ENCODE peak calls at places on chromosomes 1 and 21, in four cellular contexts. C is astrocyte of the spinal cord, I is cardiac fibroblast, M is aorta. A is an unnamed sample.

GRCh38 chr1:168092566-168093355 is 44.0 kb downstream of the GPR161 start:
- DNase-seq in C (no peak), I (peak; percentile 62), M (no peak), A (peak; percentile 35)

GRCh38 chr1:96309783-96310182 is 411.8 kb upstream of the PTBP2 start:
- DNase-seq in C (peak; percentile 63), I (peak; percentile 73), M (no peak), A (peak; percentile 83)

GRCh38 chr1:28160677-28161328 is 15.7 kb downstream of the PTAFR start:
- DNase-seq in C (peak; percentile 85), I (peak; percentile 96), M (peak; percentile 48), A (peak; percentile 95)

GRCh38 chr1:155207578-155208405 is at the start of gene THBS3:
- DNase-seq in C (peak; percentile 46), I (peak; percentile 65), M (peak; percentile 91), A (peak; percentile 48)

GRCh38 chr1:208569181-208569580 is 325.0 kb upstream of the PLXNA2 start:
- DNase-seq in C (no peak), I (no peak), M (no peak), A (no peak)

GRCh38 chr1:111269820-111270406 is 20.7 kb upstream of the CHIA start:
- DNase-seq in C (no peak), I (no peak), M (no peak), A (no peak)

GRCh38 chr1:16716691-16717173 is 23.6 kb upstream of the RNU1-4 start:
- DNase-seq in C (no peak), I (no peak), M (peak; percentile 76), A (no peak)

GRCh38 chr1:11882814-11883538 is 24.2 kb upstream of the NPPB start:
- DNase-seq in C (no peak), I (peak; percentile 61), M (no peak), A (no peak)

GRCh38 chr1:214902636-214903320 is 179.8 kb upstream of the KCNK2 start:
- DNase-seq in C (peak; percentile 61), I (peak; percentile 22), M (no peak), A (peak; percentile 57)

GRCh38 chr1:32393832-32394140 is 455 bp downstream of the BSDC1 start:
- DNase-seq in C (no peak), I (no peak), M (no peak), A (no peak)

GRCh38 chr1:235954306-235955283 is 87.9 kb upstream of the LYST start:
- DNase-seq in C (no peak), I (no peak), M (no peak), A (no peak)

GRCh38 chr1:161145832-161146231 is 7.9 kb upstream of the UFC1 start:
- DNase-seq in C (no peak), I (no peak), M (no peak), A (no peak)

GRCh38 chr1:216723274-216723780 is at the start of gene ESRRG:
- DNase-seq in C (peak; percentile 39), I (peak; percentile 14), M (peak; percentile 70), A (no peak)

GRCh38 chr1:167456500-167456899 is 61.8 kb downstream of the CD247 start:
- DNase-seq in C (no peak), I (no peak), M (no peak), A (no peak)

GRCh38 chr1:215146252-215146975 is 63.9 kb downstream of the KCNK2 start:
- DNase-seq in C (peak; percentile 65), I (peak; percentile 61), M (no peak), A (peak; percentile 60)

GRCh38 chr1:203207751-203208150 is 21.2 kb upstream of the CHI3L1 start:
- DNase-seq in C (no peak), I (no peak), M (no peak), A (no peak)

GRCh38 chr1:91568261-91568660 is 67.6 kb downstream of the CDC7 start:
- DNase-seq in C (no peak), I (no peak), M (no peak), A (no peak)

GRCh38 chr21:29232601-29233541 is 65.9 kb upstream of the BACH1 start:
- DNase-seq in C (peak; percentile 67), I (peak; percentile 56), M (no peak), A (peak; percentile 61)

GRCh38 chr1:156801409-156802121 is 15.1 kb downstream of the SH2D2A start:
- DNase-seq in C (peak; percentile 86), I (peak; percentile 92), M (no peak), A (peak; percentile 97)

GRCh38 chr1:5728956-5729355 is 263.3 kb downstream of the NPHP4 start:
- DNase-seq in C (no peak), I (no peak), M (no peak), A (no peak)

GRCh38 chr1:212255705-212256307 is 29.4 kb upstream of the PPP2R5A start:
- DNase-seq in C (no peak), I (peak; percentile 47), M (no peak), A (no peak)

GRCh38 chr1:243244420-243244819 is 10.7 kb downstream of the CEP170 start:
- DNase-seq in C (no peak), I (no peak), M (no peak), A (no peak)

GRCh38 chr1:106937104-106937503 is 119.4 kb upstream of the PRMT6 start:
- DNase-seq in C (peak; percentile 95), I (peak; percentile 45), M (no peak), A (peak; percentile 68)

GRCh38 chr1:7581754-7582264 is 189.3 kb upstream of the VAMP3 start:
- DNase-seq in C (no peak), I (peak; percentile 4), M (peak; percentile 37), A (no peak)

GRCh38 chr21:40208206-40208950 is 341.1 kb downstream of the PCP4 start:
- DNase-seq in C (no peak), I (no peak), M (no peak), A (no peak)

GRCh38 chr1:1033009-1033587 is 13.2 kb downstream of the AGRN start:
- DNase-seq in C (peak; percentile 72), I (peak; percentile 76), M (peak; percentile 92), A (peak; percentile 39)

GRCh38 chr1:207115269-207115668 is 11.2 kb downstream of the C4BPA start:
- DNase-seq in C (no peak), I (peak; percentile 5), M (no peak), A (peak; percentile 68)

GRCh38 chr21:36859744-36860501 is 106.5 kb downstream of the HLCS start:
- DNase-seq in C (peak; percentile 33), I (peak; percentile 62), M (peak; percentile 82), A (no peak)

GRCh38 chr1:27381976-27382762 is 964 bp downstream of the CD164L2 start:
- DNase-seq in C (no peak), I (no peak), M (no peak), A (no peak)

GRCh38 chr1:175338447-175339135 is 146.0 kb upstream of the KIAA0040 start:
- DNase-seq in C (no peak), I (no peak), M (no peak), A (no peak)

GRCh38 chr1:151267760-151268159 is 13.2 kb downstream of the PSMD4 start:
- DNase-seq in C (no peak), I (no peak), M (no peak), A (no peak)

GRCh38 chr1:214941061-214941460 is 141.5 kb upstream of the KCNK2 start:
- DNase-seq in C (no peak), I (no peak), M (no peak), A (no peak)

GRCh38 chr1:87330201-87330953 is 1.7 kb downstream of the LMO4 start:
- DNase-seq in C (peak; percentile 47), I (peak; percentile 29), M (no peak), A (peak; percentile 46)

DNA sequence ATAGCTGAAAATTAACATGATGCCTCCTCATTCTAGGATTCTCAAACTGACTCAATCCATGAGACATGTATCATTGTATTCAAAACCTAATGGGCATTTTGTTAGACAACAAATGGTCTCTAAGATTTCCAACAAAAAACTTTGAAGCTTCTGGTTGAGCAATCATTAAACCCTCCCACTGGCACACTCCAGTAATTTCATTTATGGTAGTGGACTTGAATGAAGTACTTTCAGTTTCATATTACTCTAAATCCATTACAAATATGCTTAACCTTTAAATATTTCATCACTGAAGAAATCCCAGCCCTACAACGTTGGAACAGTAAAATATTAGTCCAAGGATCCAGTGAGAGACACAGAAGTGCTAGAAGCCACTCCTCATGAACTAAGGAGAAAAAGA is 43.5 kb downstream of the GBP6 start:
- DNase-seq in C (no peak), I (peak; percentile 49), M (no peak), A (peak; percentile 39)
- H3K4me3 ChIP-seq in C (no peak overlapping the region), I (no peak overlapping the region), M (peak overlapping the region; percentile 48), A (peak overlapping the region; percentile 20)

DNA sequence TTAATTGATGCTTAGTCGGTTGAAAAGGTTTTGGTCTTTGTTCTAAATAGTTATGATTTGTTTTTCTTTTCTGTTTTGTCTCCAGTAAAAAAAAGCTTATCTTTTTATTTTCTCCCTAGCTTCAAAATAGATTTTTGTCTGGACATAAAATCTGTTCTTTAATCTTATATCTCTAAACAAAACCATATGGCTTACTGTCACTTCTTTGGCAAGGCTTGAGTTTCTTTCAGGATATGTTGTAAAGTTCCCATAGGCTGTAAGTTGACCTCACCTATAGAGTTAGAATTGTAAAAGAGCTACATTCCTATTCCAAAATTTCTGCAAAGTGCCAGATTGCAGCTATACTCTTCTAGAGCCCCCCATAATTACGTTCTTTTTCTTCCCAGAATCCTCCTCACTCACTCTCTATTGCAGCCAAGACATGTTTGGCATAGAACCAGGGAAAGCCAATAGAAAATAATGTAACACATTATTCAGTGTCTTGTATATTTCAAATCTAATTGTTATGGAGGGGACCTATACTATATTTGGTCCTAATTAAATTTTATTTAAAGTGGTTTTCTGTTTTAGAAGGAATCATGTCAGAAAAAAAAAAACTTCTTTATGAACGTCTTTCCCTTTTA is 22.1 kb downstream of the CTTNBP2NL start:
- DNase-seq in C (no peak), I (no peak), M (no peak), A (peak; percentile 45)
- H3K4me3 ChIP-seq in C (no peak overlapping the region), I (no peak overlapping the region), M (no peak overlapping the region), A (no peak overlapping the region)

GRCh38 chr1:110208916-110209650 is 1.0 kb upstream of the KCNC4 start:
- DNase-seq in C (no peak), I (no peak), M (no peak), A (no peak)
- H3K4me3 ChIP-seq in C (no peak overlapping the region), I (peak overlapping the region; percentile 51), M (no peak overlapping the region), A (peak overlapping the region; percentile 69)

DNA sequence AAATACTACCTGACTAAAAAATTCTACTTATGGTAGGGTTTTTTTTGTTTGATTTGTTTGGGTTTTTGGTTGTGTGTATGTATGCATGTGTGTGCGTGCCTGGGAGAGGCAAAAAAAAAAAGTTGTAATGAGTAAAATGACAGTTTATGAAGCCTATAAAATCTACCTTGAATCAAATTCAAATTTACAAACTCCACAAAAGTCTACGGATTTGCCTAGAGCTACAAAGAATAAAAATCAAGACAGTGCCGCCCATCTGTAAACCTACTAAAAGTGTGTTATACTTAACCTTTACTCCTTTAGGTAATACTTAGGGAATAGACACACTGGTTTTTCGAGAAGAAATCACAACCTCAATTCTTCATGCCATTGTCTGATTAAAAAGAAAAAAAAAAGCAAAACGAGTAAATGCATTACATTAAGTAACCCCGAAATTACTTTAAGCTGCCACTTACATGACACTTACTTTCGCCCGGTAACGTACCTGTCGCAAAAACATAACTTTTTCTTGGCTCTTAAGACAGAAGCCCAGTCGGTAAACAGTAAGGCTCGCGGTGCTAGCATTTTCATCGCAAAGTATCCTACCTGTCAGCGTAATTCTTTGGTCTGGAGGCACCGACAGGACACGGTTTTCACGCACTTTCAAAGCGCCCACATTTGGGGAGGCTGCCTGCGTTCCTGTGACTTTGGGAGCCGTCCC is 999 bp downstream of the SYDE2 start:
- DNase-seq in C (peak; percentile 12), I (no peak), M (no peak), A (no peak)
- H3K4me3 ChIP-seq in C (peak overlapping the region; percentile 55), I (peak overlapping the region; percentile 63), M (peak overlapping the region; percentile 95), A (peak overlapping the region; percentile 70)

A was measured in fibroblast of the aortic adventitia.